ENCODE peak calls at places on chromosomes 12 and 14, in six cellular contexts. One of them, this sample, is unnamed.

GRCh38 chr14:22847661-22848341 is 11.4 kb downstream of the MMP14 start:
- DNase-seq in GM03348: peak
- DNase-seq in substantia nigra: no peak
- DNase-seq in stimulated activated naive CD4-positive, alpha-beta T cell treated with Interleukin-2 at 50 U/mL for 16 hours: no peak
- DNase-seq in ecto neural progenitor cell: no peak
- DNase-seq in activated CD4-positive, alpha-beta T cell treated with anti-CD3 and anti-CD28 coated beads for 1 hour: no peak
- DNase-seq in this sample: peak

GRCh38 chr12:93184664-93185368 is 192.9 kb upstream of the NUDT4 start:
- DNase-seq in activated CD4-positive, alpha-beta T cell treated with anti-CD3 and anti-CD28 coated beads for 1 hour: no peak
- DNase-seq in stimulated activated naive CD4-positive, alpha-beta T cell treated with Interleukin-2 at 50 U/mL for 16 hours: no peak
- DNase-seq in substantia nigra: no peak
- DNase-seq in ecto neural progenitor cell: no peak
- DNase-seq in GM03348: no peak
- DNase-seq in this sample: no peak

GRCh38 chr12:124865728-124866127 is 2.1 kb upstream of the SCARB1 start:
- DNase-seq in stimulated activated naive CD4-positive, alpha-beta T cell treated with Interleukin-2 at 50 U/mL for 16 hours: no peak
- DNase-seq in activated CD4-positive, alpha-beta T cell treated with anti-CD3 and anti-CD28 coated beads for 1 hour: no peak
- DNase-seq in ecto neural progenitor cell: no peak
- DNase-seq in substantia nigra: no peak
- DNase-seq in GM03348: no peak
- DNase-seq in this sample: no peak

GRCh38 chr14:80212025-80212402 is 710 bp upstream of the DIO2 start:
- DNase-seq in stimulated activated naive CD4-positive, alpha-beta T cell treated with Interleukin-2 at 50 U/mL for 16 hours: no peak
- DNase-seq in GM03348: peak
- DNase-seq in activated CD4-positive, alpha-beta T cell treated with anti-CD3 and anti-CD28 coated beads for 1 hour: no peak
- DNase-seq in substantia nigra: no peak
- DNase-seq in ecto neural progenitor cell: no peak
- DNase-seq in this sample: peak

GRCh38 chr14:34685819-34686428 is 28.5 kb downstream of the CFL2 start:
- DNase-seq in stimulated activated naive CD4-positive, alpha-beta T cell treated with Interleukin-2 at 50 U/mL for 16 hours: no peak
- DNase-seq in ecto neural progenitor cell: no peak
- DNase-seq in substantia nigra: no peak
- DNase-seq in activated CD4-positive, alpha-beta T cell treated with anti-CD3 and anti-CD28 coated beads for 1 hour: no peak
- DNase-seq in GM03348: no peak
- DNase-seq in this sample: no peak

GRCh38 chr12:1859643-1860042 is 39.3 kb downstream of the LRTM2 start:
- DNase-seq in substantia nigra: no peak
- DNase-seq in stimulated activated naive CD4-positive, alpha-beta T cell treated with Interleukin-2 at 50 U/mL for 16 hours: no peak
- DNase-seq in ecto neural progenitor cell: no peak
- DNase-seq in GM03348: no peak
- DNase-seq in activated CD4-positive, alpha-beta T cell treated with anti-CD3 and anti-CD28 coated beads for 1 hour: no peak
- DNase-seq in this sample: no peak

GRCh38 chr12:124359671-124360581 is 65.0 kb downstream of the RFLNA start:
- DNase-seq in stimulated activated naive CD4-positive, alpha-beta T cell treated with Interleukin-2 at 50 U/mL for 16 hours: no peak
- DNase-seq in substantia nigra: no peak
- DNase-seq in GM03348: no peak
- DNase-seq in activated CD4-positive, alpha-beta T cell treated with anti-CD3 and anti-CD28 coated beads for 1 hour: no peak
- DNase-seq in ecto neural progenitor cell: no peak
- DNase-seq in this sample: peak

GRCh38 chr12:130992448-130992847 is 38.7 kb downstream of the ADGRD1 start:
- DNase-seq in ecto neural progenitor cell: no peak
- DNase-seq in substantia nigra: no peak
- DNase-seq in stimulated activated naive CD4-positive, alpha-beta T cell treated with Interleukin-2 at 50 U/mL for 16 hours: no peak
- DNase-seq in activated CD4-positive, alpha-beta T cell treated with anti-CD3 and anti-CD28 coated beads for 1 hour: no peak
- DNase-seq in GM03348: no peak
- DNase-seq in this sample: no peak

GRCh38 chr12:66359300-66359699 is 57.0 kb downstream of the HELB start:
- DNase-seq in substantia nigra: no peak
- DNase-seq in ecto neural progenitor cell: peak
- DNase-seq in stimulated activated naive CD4-positive, alpha-beta T cell treated with Interleukin-2 at 50 U/mL for 16 hours: no peak
- DNase-seq in GM03348: no peak
- DNase-seq in activated CD4-positive, alpha-beta T cell treated with anti-CD3 and anti-CD28 coated beads for 1 hour: no peak
- DNase-seq in this sample: no peak

GRCh38 chr14:52131640-52132320 is 62.9 kb upstream of the NID2 start:
- DNase-seq in substantia nigra: peak
- DNase-seq in ecto neural progenitor cell: peak
- DNase-seq in activated CD4-positive, alpha-beta T cell treated with anti-CD3 and anti-CD28 coated beads for 1 hour: no peak
- DNase-seq in stimulated activated naive CD4-positive, alpha-beta T cell treated with Interleukin-2 at 50 U/mL for 16 hours: no peak
- DNase-seq in GM03348: peak
- DNase-seq in this sample: peak

GRCh38 chr14:82854851-82855250 is 1321.2 kb upstream of the SEL1L start:
- DNase-seq in GM03348: no peak
- DNase-seq in activated CD4-positive, alpha-beta T cell treated with anti-CD3 and anti-CD28 coated beads for 1 hour: no peak
- DNase-seq in stimulated activated naive CD4-positive, alpha-beta T cell treated with Interleukin-2 at 50 U/mL for 16 hours: no peak
- DNase-seq in ecto neural progenitor cell: peak
- DNase-seq in substantia nigra: no peak
- DNase-seq in this sample: no peak

GRCh38 chr12:54684636-54685630 is 36.8 kb upstream of the DCD start:
- DNase-seq in substantia nigra: no peak
- DNase-seq in stimulated activated naive CD4-positive, alpha-beta T cell treated with Interleukin-2 at 50 U/mL for 16 hours: no peak
- DNase-seq in activated CD4-positive, alpha-beta T cell treated with anti-CD3 and anti-CD28 coated beads for 1 hour: no peak
- DNase-seq in GM03348: no peak
- DNase-seq in ecto neural progenitor cell: no peak
- DNase-seq in this sample: no peak

GRCh38 chr12:56258068-56258819 is at the start of gene ANKRD52:
- DNase-seq in GM03348: peak
- DNase-seq in ecto neural progenitor cell: peak
- DNase-seq in activated CD4-positive, alpha-beta T cell treated with anti-CD3 and anti-CD28 coated beads for 1 hour: peak
- DNase-seq in substantia nigra: peak
- DNase-seq in stimulated activated naive CD4-positive, alpha-beta T cell treated with Interleukin-2 at 50 U/mL for 16 hours: peak
- DNase-seq in this sample: peak

GRCh38 chr12:115771065-115771464 is 506.4 kb downstream of the MED13L start:
- DNase-seq in GM03348: peak
- DNase-seq in activated CD4-positive, alpha-beta T cell treated with anti-CD3 and anti-CD28 coated beads for 1 hour: no peak
- DNase-seq in stimulated activated naive CD4-positive, alpha-beta T cell treated with Interleukin-2 at 50 U/mL for 16 hours: no peak
- DNase-seq in ecto neural progenitor cell: no peak
- DNase-seq in substantia nigra: no peak
- DNase-seq in this sample: peak

GRCh38 chr12:120231316-120232011 is 30.6 kb upstream of the RPLP0 start:
- DNase-seq in stimulated activated naive CD4-positive, alpha-beta T cell treated with Interleukin-2 at 50 U/mL for 16 hours: peak
- DNase-seq in GM03348: peak
- DNase-seq in ecto neural progenitor cell: peak
- DNase-seq in substantia nigra: no peak
- DNase-seq in activated CD4-positive, alpha-beta T cell treated with anti-CD3 and anti-CD28 coated beads for 1 hour: peak
- DNase-seq in this sample: peak

GRCh38 chr14:71680733-71681387 is 251.4 kb upstream of the RGS6 start:
- DNase-seq in activated CD4-positive, alpha-beta T cell treated with anti-CD3 and anti-CD28 coated beads for 1 hour: no peak
- DNase-seq in stimulated activated naive CD4-positive, alpha-beta T cell treated with Interleukin-2 at 50 U/mL for 16 hours: no peak
- DNase-seq in GM03348: no peak
- DNase-seq in substantia nigra: no peak
- DNase-seq in ecto neural progenitor cell: peak
- DNase-seq in this sample: no peak

GRCh38 chr14:25039933-25040332 is 10.0 kb downstream of the STXBP6 start:
- DNase-seq in activated CD4-positive, alpha-beta T cell treated with anti-CD3 and anti-CD28 coated beads for 1 hour: no peak
- DNase-seq in GM03348: no peak
- DNase-seq in stimulated activated naive CD4-positive, alpha-beta T cell treated with Interleukin-2 at 50 U/mL for 16 hours: no peak
- DNase-seq in ecto neural progenitor cell: no peak
- DNase-seq in substantia nigra: no peak
- DNase-seq in this sample: no peak